ENCODE peak calls at places on chromosomes 12 and 14, in four cellular contexts. P is K562, U is GM12878, K is H1. Z is an unnamed sample.

GRCh38 chr14:67166450-67166853 is 22.8 kb upstream of the GARIN2 start:
- DNase-seq in P (no peak), U (no peak), K (no peak), Z (peak; percentile 24)

GRCh38 chr12:109393437-109394345 is 46.0 kb downstream of the MYO1H start:
- DNase-seq in P (peak; percentile 75), U (no peak), K (no peak), Z (peak; percentile 48)

GRCh38 chr12:111672822-111673381 is 12.9 kb downstream of the BRAP start:
- DNase-seq in P (no peak), U (no peak), K (no peak), Z (no peak)

GRCh38 chr14:94174622-94175402 is 690 bp downstream of the PPP4R4 start:
- DNase-seq in P (no peak), U (no peak), K (no peak), Z (no peak)

GRCh38 chr14:72142328-72142727 is 210.1 kb downstream of the RGS6 start:
- DNase-seq in P (no peak), U (no peak), K (no peak), Z (no peak)

GRCh38 chr14:78997811-78998210 is 827.6 kb downstream of the NRXN3 start:
- DNase-seq in P (no peak), U (no peak), K (no peak), Z (no peak)

GRCh38 chr14:33528655-33529054 is 422.2 kb downstream of the EGLN3 start:
- DNase-seq in P (no peak), U (no peak), K (no peak), Z (no peak)

GRCh38 chr12:131610181-131610580 is 100.7 kb upstream of the SFSWAP start:
- DNase-seq in P (no peak), U (no peak), K (no peak), Z (no peak)

GRCh38 chr12:103102225-103102744 is 144.8 kb downstream of the ASCL1 start:
- DNase-seq in P (no peak), U (peak; percentile 72), K (no peak), Z (no peak)

GRCh38 chr14:53542692-53543091 is 389.6 kb upstream of the DDHD1 start:
- DNase-seq in P (no peak), U (no peak), K (no peak), Z (no peak)

GRCh38 chr14:53536446-53536845 is 383.3 kb upstream of the DDHD1 start:
- DNase-seq in P (no peak), U (no peak), K (no peak), Z (no peak)

GRCh38 chr14:53537421-53538315 is 384.5 kb upstream of the DDHD1 start:
- DNase-seq in P (no peak), U (no peak), K (no peak), Z (no peak)

GRCh38 chr14:53538316-53538851 is 385.3 kb upstream of the DDHD1 start:
- DNase-seq in P (no peak), U (no peak), K (no peak), Z (no peak)

GRCh38 chr14:53539489-53540126 is 386.5 kb upstream of the DDHD1 start:
- DNase-seq in P (peak; percentile 24), U (peak; percentile 41), K (peak; percentile 70), Z (peak; percentile 71)
- TF ChIP-seq MAX in P (no peak), U (no peak), K (no peak), Z (no peak)

GRCh38 chr14:88866305-88866704 is 41.9 kb downstream of the TTC8 start:
- DNase-seq in P (no peak), U (no peak), K (no peak), Z (no peak)
- TF ChIP-seq EGR1 in P (no peak), U (no peak), K (no peak), Z (no peak)

DNA sequence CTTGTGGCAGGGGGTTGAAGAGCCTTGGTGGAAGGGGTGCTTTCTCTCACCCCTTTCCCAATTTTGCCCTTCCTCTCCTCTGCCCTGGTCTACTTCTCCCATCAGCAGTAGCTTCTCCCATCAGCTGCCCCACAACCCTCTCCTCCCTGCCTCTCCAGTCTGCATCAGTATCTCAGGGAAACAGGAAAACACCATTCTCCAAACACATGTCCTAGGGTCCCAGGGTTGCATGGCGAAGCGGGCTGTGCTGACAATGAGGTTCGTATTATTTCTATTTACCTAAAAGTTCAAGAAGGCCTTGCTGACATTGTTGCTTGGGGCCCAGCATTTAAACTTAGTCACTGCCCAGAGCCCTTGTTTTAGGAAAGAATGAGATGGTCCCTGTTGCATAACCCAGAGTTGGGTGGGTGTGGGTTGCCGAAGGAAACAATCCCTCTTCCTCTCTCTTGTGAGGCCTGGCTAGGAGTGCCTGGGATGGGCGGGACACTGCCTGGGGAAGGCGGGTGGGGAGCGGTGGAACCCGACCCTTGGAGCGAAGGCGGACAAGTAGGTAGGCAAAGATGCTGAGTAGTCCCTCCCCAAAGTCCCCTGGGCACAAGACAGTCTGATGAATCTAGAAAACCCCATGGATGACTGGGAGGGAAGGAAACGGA is 1.3 kb upstream of the IGFBP6 start:
- DNase-seq in P (no peak), U (no peak), K (no peak), Z (no peak)
- TF ChIP-seq MAX in P (no peak), U (no peak), K (no peak), Z (no peak)

DNA sequence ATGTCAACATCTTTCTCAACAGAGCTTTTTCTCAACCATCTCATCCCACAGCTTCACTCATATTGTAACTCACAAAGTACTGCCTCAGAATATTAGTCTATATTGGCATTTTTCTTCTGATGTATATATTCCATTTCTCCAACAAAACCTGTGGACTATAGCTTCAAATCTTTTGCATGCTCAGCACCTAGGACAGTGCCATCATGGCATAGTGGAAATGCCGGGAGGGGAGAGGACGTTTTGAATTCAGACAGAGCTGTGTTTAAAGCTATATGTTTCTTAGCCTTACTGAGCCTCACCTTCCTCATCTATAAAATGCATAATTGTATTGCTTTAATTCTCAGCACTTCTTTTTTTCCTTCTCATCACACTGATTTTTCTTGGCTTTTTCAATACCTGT is 452.6 kb downstream of the GALC start:
- DNase-seq in P (no peak), U (no peak), K (no peak), Z (no peak)
- TF ChIP-seq EGR1 in P (no peak), U (no peak), K (no peak), Z (no peak)

GRCh38 chr12:113286712-113287111 is 48.2 kb downstream of the SLC8B1 start:
- DNase-seq in P (no peak), U (no peak), K (no peak), Z (no peak)

GRCh38 chr12:113289361-113289760 is 45.5 kb downstream of the SLC8B1 start:
- DNase-seq in P (no peak), U (no peak), K (no peak), Z (no peak)

GRCh38 chr12:113287899-113288282 is 47.0 kb downstream of the SLC8B1 start:
- DNase-seq in P (no peak), U (no peak), K (no peak), Z (no peak)

GRCh38 chr12:113285679-113286645 is 48.9 kb downstream of the SLC8B1 start:
- DNase-seq in P (no peak), U (no peak), K (no peak), Z (no peak)

GRCh38 chr12:113287146-113287898 is 47.6 kb downstream of the SLC8B1 start:
- DNase-seq in P (no peak), U (no peak), K (no peak), Z (no peak)
- TF ChIP-seq MAX in P (no peak), U (no peak), K (no peak), Z (no peak)

GRCh38 chr12:32756476-32757158 is 920 bp upstream of the YARS2 start:
- DNase-seq in P (no peak), U (no peak), K (no peak), Z (no peak)

GRCh38 chr12:32753605-32754004 is 2.1 kb downstream of the YARS2 start:
- DNase-seq in P (no peak), U (no peak), K (no peak), Z (no peak)

GRCh38 chr12:32754101-32754500 is 1.6 kb downstream of the YARS2 start:
- DNase-seq in P (no peak), U (no peak), K (no peak), Z (no peak)

GRCh38 chr12:32755654-32756475 is at the start of gene YARS2:
- DNase-seq in P (peak; percentile 83), U (peak; percentile 92), K (peak; percentile 90), Z (peak; percentile 97)

GRCh38 chr12:32755051-32755653 is 545 bp downstream of the YARS2 start:
- DNase-seq in P (peak; percentile 59), U (peak; percentile 49), K (peak; percentile 83), Z (peak; percentile 66)
- TF ChIP-seq EGR1 in P (no peak), U (no peak), K (no peak), Z (no peak)

GRCh38 chr12:107545737-107546363 is 139.7 kb upstream of the PWP1 start:
- DNase-seq in P (no peak), U (no peak), K (no peak), Z (no peak)
- TF ChIP-seq MAX in P (no peak), U (no peak), K (no peak), Z (no peak)

DNA sequence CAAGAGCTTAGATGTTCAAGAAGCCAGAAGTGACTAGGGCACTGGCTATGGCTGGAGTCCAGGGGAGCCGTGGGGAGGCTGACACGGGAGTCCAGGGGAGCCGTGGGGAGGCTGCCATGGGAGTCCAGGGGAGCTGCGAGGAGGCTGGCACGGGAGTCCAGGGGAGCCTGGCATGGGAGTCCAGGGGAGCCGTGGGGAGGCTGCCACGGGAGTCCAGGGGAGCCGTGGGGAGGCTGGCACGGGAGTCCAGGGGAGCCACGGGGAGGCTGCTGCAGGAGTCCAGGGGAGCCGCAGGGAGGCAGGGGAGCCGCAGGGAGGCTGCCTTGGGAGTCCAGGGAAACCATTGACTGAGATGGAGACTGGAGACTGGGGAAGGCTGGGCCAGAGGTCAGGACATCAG is 54.9 kb downstream of the TECPR2 start:
- DNase-seq in P (no peak), U (no peak), K (no peak), Z (no peak)
- TF ChIP-seq EGR1 in P (no peak), U (no peak), K (no peak), Z (no peak)

GRCh38 chr12:77102123-77102522 is 36.8 kb upstream of the E2F7 start:
- DNase-seq in P (no peak), U (no peak), K (no peak), Z (no peak)
- TF ChIP-seq MAX in P (no peak), U (no peak), K (no peak), Z (no peak)

GRCh38 chr12:105977256-105978051 is 161.3 kb downstream of the NUAK1 start:
- DNase-seq in P (no peak), U (no peak), K (no peak), Z (no peak)
- TF ChIP-seq EGR1 in P (no peak), U (no peak), K (no peak), Z (no peak)

Z was measured in HCT116.